ENCODE peak calls at places on chromosomes 4 and X, in seven cellular contexts. F, T, C, L, H, V and E are unnamed samples.

GRCh38 chr4:74410741-74411140 is 34.2 kb upstream of the AREG start:
- DNase-seq in V (no peak), F (no peak), H (no peak), L (no peak), C (no peak), T (no peak), E (no peak)

GRCh38 chr4:24561438-24562139 is 22.8 kb downstream of the DHX15 start:
- DNase-seq in F (no peak), L (no peak), C (no peak), T (no peak), V (no peak), H (no peak), E (no peak)

GRCh38 chr4:80787306-80787705 is 243.2 kb upstream of the BMP3 start:
- DNase-seq in L (no peak), F (no peak), T (no peak), C (no peak), H (no peak), V (no peak), E (no peak)

GRCh38 chr4:8101213-8101781 is 57.3 kb downstream of the ABLIM2 start:
- DNase-seq in T (no peak), V (no peak), L (no peak), F (peak), H (no peak), C (no peak), E (peak)

GRCh38 chr4:154911097-154911496 is 130.0 kb downstream of the RBM46 start:
- DNase-seq in T (peak), V (peak), C (no peak), L (no peak), F (peak), H (no peak), E (no peak)

GRCh38 chr4:81688085-81688484 is 216.4 kb upstream of the RASGEF1B start:
- DNase-seq in T (no peak), F (peak), C (no peak), V (no peak), L (no peak), H (no peak), E (no peak)

GRCh38 chrX:261167-261857 is 19.9 kb upstream of the PLCXD1 start:
- DNase-seq in F (peak), V (peak), T (no peak), H (no peak), L (no peak), C (no peak), E (peak)

GRCh38 chr4:154073107-154073817 is 284.4 kb upstream of the SFRP2 start:
- DNase-seq in H (no peak), L (no peak), F (peak), C (peak), V (peak), T (no peak), E (no peak)

GRCh38 chr4:118076958-118077766 is 42.9 kb downstream of the NDST3 start:
- DNase-seq in L (no peak), T (peak), C (no peak), F (peak), H (peak), V (peak), E (no peak)

GRCh38 chr4:184538023-184538599 is 63.8 kb upstream of the IRF2 start:
- DNase-seq in C (peak), H (peak), L (peak), T (peak), V (peak), F (peak), E (peak)